ENCODE peak calls at places on chromosomes 12 and 14, in seven cellular contexts. X, T, Q, V, W, K and C are unnamed samples.

GRCh38 chr14:51967521-51967920 is 21.8 kb upstream of the RTRAF start:
- DNase-seq in W (no peak), Q (no peak), T (no peak), K (no peak), X (no peak), V (no peak), C (no peak)

GRCh38 chr12:51980051-51980808 is 26.5 kb upstream of the TAMALIN start:
- DNase-seq in V (peak), Q (peak), T (peak), X (peak), K (peak), W (peak), C (peak)

GRCh38 chr14:35879654-35880249 is 53.6 kb downstream of the BRMS1L start:
- DNase-seq in V (no peak), Q (no peak), W (no peak), X (no peak), T (no peak), K (peak), C (no peak)

GRCh38 chr12:131808744-131809371 is 19.3 kb upstream of the MMP17 start:
- DNase-seq in T (no peak), W (no peak), V (peak), K (no peak), Q (no peak), X (no peak), C (no peak)

GRCh38 chr12:32780111-32780510 is 24.4 kb upstream of the YARS2 start:
- DNase-seq in Q (no peak), V (no peak), K (no peak), X (no peak), W (no peak), T (no peak), C (no peak)

GRCh38 chr14:91202234-91202974 is 42.1 kb downstream of the GPR68 start:
- DNase-seq in X (no peak), V (no peak), T (no peak), Q (no peak), W (no peak), K (no peak), C (no peak)

GRCh38 chr12:110549716-110550115 is 33.4 kb downstream of the PPTC7 start:
- DNase-seq in K (no peak), X (no peak), T (no peak), Q (no peak), W (no peak), V (no peak), C (no peak)

GRCh38 chr14:92437309-92437708 is 76.3 kb upstream of the RIN3 start:
- DNase-seq in V (no peak), X (no peak), T (no peak), Q (no peak), K (no peak), W (no peak), C (no peak)

GRCh38 chr12:4289334-4289878 is 15.8 kb downstream of the CCND2 start:
- DNase-seq in X (no peak), Q (no peak), V (no peak), K (no peak), T (no peak), W (peak), C (no peak)

GRCh38 chr12:101570022-101570421 is 24.7 kb upstream of the MYBPC1 start:
- DNase-seq in W (no peak), X (no peak), K (peak), Q (no peak), V (no peak), T (no peak), C (peak)

GRCh38 chr12:32032205-32032810 is 73.1 kb downstream of the RESF1 start:
- DNase-seq in W (no peak), X (no peak), T (no peak), V (no peak), K (no peak), Q (no peak), C (no peak)

GRCh38 chr14:40312296-40312695 is 880.1 kb upstream of the FBXO33 start:
- DNase-seq in Q (no peak), W (no peak), T (no peak), X (no peak), K (no peak), V (no peak), C (no peak)

GRCh38 chr14:50677527-50678063 is 9.5 kb upstream of the SAV1 start:
- DNase-seq in W (no peak), K (no peak), X (no peak), V (no peak), T (no peak), Q (no peak), C (peak)

GRCh38 chr12:8609061-8609570 is 3.5 kb downstream of the AICDA start:
- DNase-seq in Q (peak), T (no peak), V (no peak), W (peak), X (no peak), K (peak), C (peak)

GRCh38 chr14:53696217-53696965 is 260.2 kb downstream of the BMP4 start:
- DNase-seq in T (no peak), K (no peak), V (no peak), Q (no peak), X (no peak), W (no peak), C (peak)

GRCh38 chr14:69038449-69039286 is 59.6 kb upstream of the ACTN1 start:
- DNase-seq in W (no peak), T (no peak), X (no peak), Q (no peak), K (no peak), V (no peak), C (no peak)

GRCh38 chr12:1974812-1975211 is 29.4 kb downstream of the DCP1B start:
- DNase-seq in X (no peak), V (no peak), T (no peak), Q (no peak), K (no peak), W (no peak), C (no peak)